ENCODE peak calls at places on chromosomes 12 and 14, in ten cellular contexts. H, Z, K, G, T, R, L, S, X and O are unnamed samples.

GRCh38 chr12:75389061-75389460 is 1.8 kb upstream of the GLIPR1L2 start:
- DNase-seq in T (peak; percentile 86), G (no peak), K (no peak), S (peak; percentile 16), H (peak; percentile 12), Z (peak; percentile 20), X (no peak), L (peak; percentile 97), R (no peak), O (no peak)

GRCh38 chr12:84763112-84763511 is 149.5 kb downstream of the SLC6A15 start:
- DNase-seq in K (no peak), R (no peak), H (peak; percentile 74), X (peak; percentile 21), T (peak; percentile 1), L (no peak), Z (no peak), S (peak; percentile 72), G (no peak), O (no peak)

GRCh38 chr14:87156878-87157277 is 836.1 kb downstream of the GALC start:
- DNase-seq in L (no peak), S (no peak), T (no peak), K (no peak), R (no peak), H (no peak), X (no peak), Z (no peak), G (no peak), O (no peak)

GRCh38 chr14:101125313-101125712 is 221.8 kb upstream of the RTL1 start:
- DNase-seq in Z (no peak), G (no peak), X (no peak), H (no peak), R (no peak), T (no peak), L (no peak), S (no peak), K (no peak), O (no peak)

GRCh38 chr12:106195638-106196037 is 52.2 kb downstream of the CKAP4 start:
- DNase-seq in R (peak; percentile 61), Z (peak; percentile 35), G (no peak), K (peak; percentile 71), T (peak; percentile 32), H (peak; percentile 85), X (peak; percentile 90), S (peak; percentile 85), L (no peak), O (no peak)

GRCh38 chr14:73576391-73576790 is 7.4 kb downstream of the ACOT2 start:
- DNase-seq in H (no peak), L (no peak), T (peak; percentile 60), G (no peak), R (no peak), K (no peak), Z (no peak), X (no peak), S (no peak), O (no peak)

GRCh38 chr14:33686856-33687255 is 264.0 kb downstream of the EGLN3 start:
- DNase-seq in T (peak; percentile 72), H (no peak), G (no peak), S (no peak), Z (no peak), K (no peak), X (no peak), R (no peak), L (no peak), O (no peak)

GRCh38 chr14:58501214-58501816 is 73.8 kb downstream of the KIAA0586 start:
- DNase-seq in G (no peak), S (peak; percentile 45), T (peak; percentile 58), R (no peak), L (peak; percentile 85), X (peak; percentile 27), K (peak; percentile 84), H (peak; percentile 63), Z (peak; percentile 72), O (no peak)

GRCh38 chr12:54215990-54216579 is 27.3 kb upstream of the SMUG1 start:
- DNase-seq in T (peak; percentile 48), G (no peak), Z (peak; percentile 57), K (no peak), X (no peak), S (no peak), H (no peak), L (peak; percentile 35), R (peak; percentile 48), O (peak; percentile 56)

GRCh38 chr12:113083863-113084430 is 27.4 kb downstream of the DTX1 start:
- DNase-seq in L (no peak), Z (no peak), G (no peak), H (no peak), T (no peak), X (no peak), K (no peak), R (peak; percentile 51), S (no peak), O (no peak)

GRCh38 chr12:124750787-124751471 is 112.7 kb downstream of the SCARB1 start:
- DNase-seq in R (no peak), T (no peak), Z (peak; percentile 65), K (no peak), X (no peak), G (no peak), H (no peak), S (no peak), L (no peak), O (no peak)

GRCh38 chr12:1612196-1612595 is 16.8 kb upstream of the WNT5B start:
- DNase-seq in R (no peak), H (peak; percentile 35), K (no peak), X (no peak), L (no peak), G (no peak), S (peak; percentile 48), T (peak; percentile 26), Z (no peak), O (no peak)

GRCh38 chr12:114397978-114398881 is 7.7 kb downstream of the TBX5 start:
- DNase-seq in Z (no peak), H (no peak), R (no peak), K (no peak), G (no peak), L (no peak), X (no peak), S (no peak), T (no peak), O (no peak)

GRCh38 chr12:52903855-52904508 is 894 bp downstream of the KRT8 start:
- DNase-seq in R (peak; percentile 63), K (peak; percentile 73), H (peak; percentile 61), G (no peak), S (peak; percentile 58), Z (peak; percentile 90), X (no peak), L (peak; percentile 43), T (peak; percentile 44), O (no peak)